ENCODE peak calls at places on chromosomes 6 and 20, in five cellular contexts. L is Panc1, H is prostate gland, A is HCT116, I is K562. P is an unnamed sample. For H3K27me3, the result is how much of the 10 kb centered on the place peaks cover.

GRCh38 chr20:3406481-3407425 is 716 bp downstream of the DNAAF9 start:
- DNase-seq in H (peak), L (no peak), I (peak), A (no peak), P (peak)

GRCh38 chr6:958531-958930 is 265.6 kb upstream of the EXOC2 start:
- DNase-seq in H (no peak), A (no peak), L (no peak), I (no peak), P (no peak)

GRCh38 chr6:38270367-38270766 is 369.4 kb downstream of the BTBD9 start:
- DNase-seq in L (no peak), A (no peak), I (no peak), H (no peak), P (no peak)

GRCh38 chr6:44431118-44431725 is 43.7 kb downstream of the CDC5L start:
- DNase-seq in L (no peak), I (peak), A (peak), H (peak), P (no peak)

GRCh38 chr6:150492507-150492906 is 107.2 kb upstream of the PLEKHG1 start:
- DNase-seq in I (peak), A (peak), H (no peak), L (no peak), P (no peak)

GRCh38 chr6:106470811-106471210 is 110.3 kb downstream of the CRYBG1 start:
- DNase-seq in H (no peak), L (no peak), I (no peak), A (no peak), P (no peak)

GRCh38 chr6:133241901-133242760 is 974 bp downstream of the EYA4 start:
- DNase-seq in H (no peak), I (no peak), L (no peak), A (no peak), P (no peak)

GRCh38 chr6:7996538-7997225 is 67.5 kb downstream of the BLOC1S5 start:
- DNase-seq in I (no peak), L (no peak), A (no peak), H (no peak), P (peak)

GRCh38 chr20:54194724-54195438 is 13.0 kb upstream of the PFDN4 start:
- DNase-seq in I (no peak), H (no peak), A (no peak), L (peak), P (no peak)

GRCh38 chr6:11848852-11849731 is 70.5 kb upstream of the ADTRP start:
- DNase-seq in A (no peak), L (no peak), H (no peak), I (no peak), P (no peak)

GRCh38 chr20:49435639-49436038 is 46.8 kb downstream of the KCNB1 start:
- DNase-seq in H (no peak), L (no peak), A (no peak), I (no peak), P (no peak)

GRCh38 chr6:107064579-107065065 is 36.6 kb downstream of the MTRES1 start:
- DNase-seq in H (no peak), L (no peak), A (no peak), I (no peak), P (no peak)

GRCh38 chr20:51385941-51386530 is 156.5 kb downstream of the NFATC2 start:
- DNase-seq in I (peak), H (no peak), L (peak), A (peak), P (no peak)

GRCh38 chr6:114291428-114291827 is 51.4 kb downstream of the HS3ST5 start:
- DNase-seq in L (no peak), I (no peak), H (no peak), A (no peak), P (no peak)

GRCh38 chr6:73548458-73549446 is 27.9 kb upstream of the EEF1A1 start:
- DNase-seq in I (no peak), L (no peak), H (no peak), A (no peak), P (no peak)

GRCh38 chr6:39055661-39056060 is 7.1 kb downstream of the GLP1R start:
- DNase-seq in A (no peak), I (no peak), H (no peak), L (no peak), P (no peak)

GRCh38 chr6:11770546-11771466 is 7.8 kb downstream of the ADTRP start:
- DNase-seq in I (no peak), A (peak), L (no peak), H (peak), P (peak)

GRCh38 chr20:31808481-31808880 is 10.7 kb upstream of the MYLK2 start:
- DNase-seq in H (no peak), L (no peak), I (no peak), A (no peak), P (no peak)

GRCh38 chr6:31497595-31498476 is at the start of gene MICB:
- DNase-seq in A (peak), L (no peak), H (peak), I (peak), P (peak)
- TF ChIP-seq POLR2AphosphoS5 in A (peak), L (peak), H (peak), I (no peak), P (peak)

DNA sequence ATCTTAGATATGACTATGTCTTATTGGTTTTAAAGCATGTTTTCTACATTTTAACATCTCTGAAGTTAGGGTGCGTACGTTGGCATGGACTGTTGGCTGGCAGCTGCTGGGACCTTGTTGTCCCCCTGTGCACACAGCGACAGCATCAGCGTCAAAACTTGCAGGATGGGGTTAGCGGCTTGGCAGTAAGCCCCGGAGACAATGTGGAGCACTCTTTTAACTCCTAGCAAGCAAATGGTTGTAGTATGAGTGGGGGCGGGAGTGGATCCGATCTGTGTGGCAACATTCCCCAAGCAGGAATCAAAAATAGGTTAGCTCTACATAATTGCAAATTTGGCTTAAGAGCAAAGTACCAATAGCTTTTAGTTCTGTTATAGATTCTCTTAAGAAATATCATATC is 70.1 kb downstream of the NRN1 start:
- DNase-seq in L (no peak), H (no peak), I (no peak), A (no peak), P (no peak)
- H3K27me3 ChIP-seq in L (under half), H (under half), I (under half), A (under half), P (under half)

GRCh38 chr6:30103630-30104179 is 9.2 kb downstream of the TRIM31 start:
- DNase-seq in H (no peak), A (no peak), I (no peak), L (no peak), P (no peak)

GRCh38 chr6:30101423-30101938 is 11.4 kb downstream of the TRIM31 start:
- DNase-seq in A (no peak), L (no peak), I (no peak), H (peak), P (no peak)

GRCh38 chr6:30100585-30101422 is 12.1 kb downstream of the TRIM31 start:
- DNase-seq in H (peak), A (no peak), I (peak), L (no peak), P (peak)

GRCh38 chr6:30101939-30102700 is 10.8 kb downstream of the TRIM31 start:
- DNase-seq in A (peak), L (no peak), H (peak), I (peak), P (peak)

GRCh38 chr6:30102701-30103629 is 9.9 kb downstream of the TRIM31 start:
- DNase-seq in L (peak), I (peak), A (peak), H (peak), P (no peak)
- TF ChIP-seq POLR2AphosphoS5 in L (no peak), I (no peak), A (peak), H (peak), P (no peak)

DNA sequence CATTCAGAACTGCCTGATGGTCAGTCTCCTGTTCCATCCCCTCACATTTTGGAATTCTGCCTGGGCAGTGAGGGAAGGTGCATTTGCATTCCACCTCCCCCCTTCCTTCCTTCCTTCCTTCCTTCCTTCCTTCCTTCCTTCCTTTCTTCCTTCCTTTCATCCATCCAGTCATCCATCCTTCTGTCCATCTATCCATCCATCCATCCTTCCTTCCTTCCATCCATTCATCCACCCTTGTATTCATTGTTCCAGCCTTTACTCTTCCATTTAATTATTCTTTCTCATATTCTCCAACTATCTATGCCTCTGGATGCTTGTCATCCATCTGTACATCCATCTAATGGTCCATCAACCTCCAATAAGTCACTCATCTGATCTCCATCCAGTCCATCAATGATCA is 14.0 kb downstream of the PCK1 start:
- DNase-seq in H (no peak), I (no peak), L (no peak), A (no peak), P (no peak)
- H3K27me3 ChIP-seq in H (under half), I (under half), L (under half), A (under half), P (under half)

P was measured in upper lobe of left lung.